ENCODE peak calls at places on chromosomes 5 and 9, in nine cellular contexts. One of them, this sample, is unnamed.

GRCh38 chr9:134171316-134172197 is 7.2 kb upstream of the RNU6ATAC start:
- ATAC-seq in RWPE2: no peak
- ATAC-seq in upper lobe of right lung: peak; percentile 47
- ATAC-seq in GM12878: no peak
- ATAC-seq in activated CD8-positive, alpha-beta T cell treated with anti-CD3 and anti-CD28 coated beads, Interleukin-2, amount 10 ng/mL, durations not matched to agents 7 days and 5 days: no peak
- ATAC-seq in left colon: no peak
- ATAC-seq in T-helper 17 cell: no peak
- ATAC-seq in left ventricle myocardium superior: peak; percentile 24
- ATAC-seq in left cardiac atrium: no peak
- ATAC-seq in this sample: no peak

GRCh38 chr5:61575103-61575502 is 243.0 kb downstream of the ZSWIM6 start:
- ATAC-seq in left cardiac atrium: no peak
- ATAC-seq in GM12878: no peak
- ATAC-seq in RWPE2: peak; percentile 96
- ATAC-seq in left ventricle myocardium superior: no peak
- ATAC-seq in T-helper 17 cell: no peak
- ATAC-seq in left colon: peak; percentile 42
- ATAC-seq in activated CD8-positive, alpha-beta T cell treated with anti-CD3 and anti-CD28 coated beads, Interleukin-2, amount 10 ng/mL, durations not matched to agents 7 days and 5 days: no peak
- ATAC-seq in upper lobe of right lung: peak; percentile 33
- ATAC-seq in this sample: peak; percentile 97

GRCh38 chr9:99472240-99472915 is 250.3 kb downstream of the SEC61B start:
- ATAC-seq in left ventricle myocardium superior: no peak
- ATAC-seq in T-helper 17 cell: no peak
- ATAC-seq in activated CD8-positive, alpha-beta T cell treated with anti-CD3 and anti-CD28 coated beads, Interleukin-2, amount 10 ng/mL, durations not matched to agents 7 days and 5 days: no peak
- ATAC-seq in left colon: no peak
- ATAC-seq in GM12878: no peak
- ATAC-seq in left cardiac atrium: no peak
- ATAC-seq in RWPE2: no peak
- ATAC-seq in upper lobe of right lung: no peak
- ATAC-seq in this sample: no peak

GRCh38 chr5:82375488-82376294 is 97.5 kb upstream of the RPS23 start:
- ATAC-seq in left colon: no peak
- ATAC-seq in activated CD8-positive, alpha-beta T cell treated with anti-CD3 and anti-CD28 coated beads, Interleukin-2, amount 10 ng/mL, durations not matched to agents 7 days and 5 days: no peak
- ATAC-seq in T-helper 17 cell: no peak
- ATAC-seq in left ventricle myocardium superior: no peak
- ATAC-seq in upper lobe of right lung: peak; percentile 28
- ATAC-seq in RWPE2: no peak
- ATAC-seq in GM12878: no peak
- ATAC-seq in left cardiac atrium: no peak
- ATAC-seq in this sample: no peak

GRCh38 chr9:34578241-34579096 is 11.1 kb downstream of the CNTFR start:
- ATAC-seq in left ventricle myocardium superior: peak; percentile 67
- ATAC-seq in RWPE2: peak; percentile 47
- ATAC-seq in activated CD8-positive, alpha-beta T cell treated with anti-CD3 and anti-CD28 coated beads, Interleukin-2, amount 10 ng/mL, durations not matched to agents 7 days and 5 days: peak; percentile 38
- ATAC-seq in GM12878: peak; percentile 35
- ATAC-seq in T-helper 17 cell: peak; percentile 25
- ATAC-seq in left cardiac atrium: peak; percentile 73
- ATAC-seq in left colon: peak; percentile 16
- ATAC-seq in upper lobe of right lung: peak; percentile 13
- ATAC-seq in this sample: peak; percentile 82

GRCh38 chr5:34587355-34588241 is 68.5 kb upstream of the RAI14 start:
- ATAC-seq in GM12878: peak; percentile 55
- ATAC-seq in left ventricle myocardium superior: no peak
- ATAC-seq in upper lobe of right lung: no peak
- ATAC-seq in left cardiac atrium: peak; percentile 59
- ATAC-seq in left colon: no peak
- ATAC-seq in activated CD8-positive, alpha-beta T cell treated with anti-CD3 and anti-CD28 coated beads, Interleukin-2, amount 10 ng/mL, durations not matched to agents 7 days and 5 days: no peak
- ATAC-seq in RWPE2: no peak
- ATAC-seq in T-helper 17 cell: no peak
- ATAC-seq in this sample: peak; percentile 55

GRCh38 chr9:107637421-107638420 is 148.2 kb upstream of the KLF4 start:
- ATAC-seq in upper lobe of right lung: peak; percentile 89
- ATAC-seq in left colon: peak; percentile 64
- ATAC-seq in T-helper 17 cell: peak; percentile 35
- ATAC-seq in left cardiac atrium: peak; percentile 95
- ATAC-seq in activated CD8-positive, alpha-beta T cell treated with anti-CD3 and anti-CD28 coated beads, Interleukin-2, amount 10 ng/mL, durations not matched to agents 7 days and 5 days: no peak
- ATAC-seq in left ventricle myocardium superior: peak; percentile 95
- ATAC-seq in RWPE2: peak; percentile 36
- ATAC-seq in GM12878: peak; percentile 60
- ATAC-seq in this sample: peak; percentile 81

GRCh38 chr9:120742951-120743416 is 28.7 kb upstream of the MEGF9 start:
- ATAC-seq in RWPE2: peak; percentile 68
- ATAC-seq in upper lobe of right lung: peak; percentile 89
- ATAC-seq in activated CD8-positive, alpha-beta T cell treated with anti-CD3 and anti-CD28 coated beads, Interleukin-2, amount 10 ng/mL, durations not matched to agents 7 days and 5 days: peak; percentile 77
- ATAC-seq in left colon: peak; percentile 96
- ATAC-seq in GM12878: peak; percentile 93
- ATAC-seq in left ventricle myocardium superior: peak; percentile 32
- ATAC-seq in T-helper 17 cell: peak; percentile 74
- ATAC-seq in left cardiac atrium: peak; percentile 44
- ATAC-seq in this sample: peak; percentile 95

GRCh38 chr5:62606878-62607277 is 28.3 kb downstream of the LRRC70 start:
- ATAC-seq in left colon: no peak
- ATAC-seq in T-helper 17 cell: no peak
- ATAC-seq in RWPE2: no peak
- ATAC-seq in activated CD8-positive, alpha-beta T cell treated with anti-CD3 and anti-CD28 coated beads, Interleukin-2, amount 10 ng/mL, durations not matched to agents 7 days and 5 days: no peak
- ATAC-seq in left ventricle myocardium superior: no peak
- ATAC-seq in GM12878: no peak
- ATAC-seq in left cardiac atrium: peak; percentile 65
- ATAC-seq in upper lobe of right lung: no peak
- ATAC-seq in this sample: peak; percentile 74

This sample was measured in SK-N-SH treated with all-trans-retinoic acid at 6 μM for 48 hours.